ENCODE peak calls at places on chromosome 1, in five cellular contexts. K, F, M, Z and C are unnamed samples.

GRCh38 chr1:173431663-173432045 is 45.5 kb upstream of the PRDX6 start:
- DNase-seq in K (no peak), F (peak), M (no peak), Z (no peak), C (no peak)

GRCh38 chr1:22808186-22808845 is 97.7 kb downstream of the EPHB2 start:
- DNase-seq in K (no peak), F (peak), M (peak), Z (no peak), C (no peak)

GRCh38 chr1:206923961-206924548 is 2.3 kb upstream of the FCMR start:
- DNase-seq in K (no peak), F (no peak), M (no peak), Z (no peak), C (no peak)

GRCh38 chr1:202577381-202577780 is 132.9 kb downstream of the SYT2 start:
- DNase-seq in K (peak), F (no peak), M (no peak), Z (no peak), C (no peak)

GRCh38 chr1:43973981-43974442 is 748 bp upstream of the ATP6V0B start:
- DNase-seq in K (peak), F (no peak), M (no peak), Z (no peak), C (no peak)

GRCh38 chr1:214454619-214455396 is 96.6 kb downstream of the PTPN14 start:
- DNase-seq in K (peak), F (peak), M (no peak), Z (no peak), C (no peak)

GRCh38 chr1:63723618-63724017 is 50.2 kb upstream of the ROR1 start:
- DNase-seq in K (no peak), F (peak), M (no peak), Z (no peak), C (no peak)

GRCh38 chr1:173798078-173798477 is 26.4 kb upstream of the DARS2 start:
- DNase-seq in K (no peak), F (peak), M (no peak), Z (no peak), C (no peak)

DNA sequence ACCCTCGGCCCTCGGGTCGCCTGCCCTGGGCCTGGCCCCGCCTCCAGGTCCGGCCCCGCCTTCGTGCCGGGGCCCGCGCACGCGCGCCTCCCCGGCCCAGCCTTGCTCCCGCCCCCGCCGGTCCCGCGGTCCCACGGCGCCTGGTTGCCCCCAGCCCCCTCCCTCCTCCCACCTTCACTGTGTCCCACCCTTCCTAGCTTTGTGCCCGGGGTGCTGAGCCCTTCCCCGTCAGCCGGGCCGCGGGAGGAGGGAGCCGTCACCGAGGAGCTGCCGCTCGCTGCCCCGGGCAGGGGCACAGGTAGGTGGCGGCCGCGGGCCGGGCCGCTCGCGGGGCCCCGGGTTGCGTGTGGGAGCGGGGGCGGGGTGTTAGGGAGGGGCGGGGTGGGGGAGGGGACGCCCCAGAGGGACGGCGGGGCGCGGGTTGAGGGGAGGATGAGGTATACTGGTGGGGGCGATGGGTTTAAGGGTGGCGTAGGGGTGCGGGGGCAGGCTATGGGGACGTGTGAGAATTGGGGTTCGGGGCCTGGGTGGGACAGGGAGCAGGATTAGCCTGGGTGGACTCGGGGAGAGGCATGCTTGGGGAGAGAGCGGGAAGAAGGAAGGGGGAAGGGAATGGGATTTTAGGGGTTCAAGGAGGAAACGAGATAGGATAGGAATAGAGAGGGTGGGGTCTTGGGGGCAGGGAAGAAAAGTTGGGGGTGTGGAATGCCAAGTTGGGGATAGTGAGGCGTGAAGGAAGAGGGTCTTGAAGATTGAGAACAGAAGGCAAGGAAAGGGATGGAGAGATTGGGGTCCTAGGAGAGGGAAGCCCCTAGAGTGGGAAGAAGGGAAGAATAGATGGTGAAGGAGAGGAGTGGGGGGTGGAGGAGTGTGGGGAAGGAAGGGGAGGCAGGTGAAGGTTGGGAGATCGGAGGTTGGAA is at the start of gene LRRC42:
- DNase-seq in K (no peak), F (no peak), M (no peak), Z (peak), C (peak)
- TF ChIP-seq CTCF in K (peak), F (peak), M (no peak), Z (no peak), C (no peak)

GRCh38 chr1:180695282-180695681 is 63.5 kb downstream of the XPR1 start:
- DNase-seq in K (no peak), F (no peak), M (no peak), Z (no peak), C (no peak)
- TF ChIP-seq CTCF in K (no peak), F (no peak), M (no peak), Z (no peak), C (no peak)

GRCh38 chr1:211258310-211258755 is 833 bp upstream of the RCOR3 start:
- DNase-seq in K (peak), F (peak), M (peak), Z (peak), C (peak)
- TF ChIP-seq CTCF in K (peak), F (no peak), M (no peak), Z (no peak), C (no peak)

DNA sequence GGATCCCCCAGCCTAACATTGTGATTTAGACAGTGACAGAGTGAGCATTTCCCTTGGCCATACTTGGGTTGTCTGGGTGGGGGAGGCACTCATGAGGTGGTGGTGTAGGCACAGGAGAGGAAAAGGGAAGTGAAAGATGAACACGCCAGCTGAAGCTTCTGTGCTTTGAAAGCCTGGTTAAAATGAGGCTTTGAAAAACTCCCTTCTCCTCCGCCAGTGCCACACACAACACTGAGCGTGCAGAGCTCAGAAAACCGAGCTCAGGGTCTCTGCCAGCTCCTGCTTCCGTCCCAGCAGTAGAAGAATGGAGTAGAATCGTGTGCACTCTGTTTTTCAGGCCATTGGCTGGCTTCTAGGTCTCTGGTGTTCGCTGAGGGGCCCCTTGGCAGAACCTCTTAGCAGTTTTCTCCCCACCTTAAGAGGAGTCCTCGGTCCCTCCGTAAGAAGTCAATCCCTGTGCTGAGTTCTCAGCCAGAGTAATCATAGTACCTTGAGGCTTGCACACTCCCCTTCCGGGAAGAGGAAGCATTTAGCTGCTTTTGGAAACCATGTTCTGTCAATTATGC is 12.9 kb downstream of the PLEKHM2 start:
- DNase-seq in K (no peak), F (no peak), M (no peak), Z (peak), C (peak)
- TF ChIP-seq CTCF in K (no peak), F (no peak), M (no peak), Z (no peak), C (no peak)

GRCh38 chr1:91546876-91547275 is 46.2 kb downstream of the CDC7 start:
- DNase-seq in K (no peak), F (peak), M (no peak), Z (no peak), C (no peak)
- TF ChIP-seq CTCF in K (no peak), F (peak), M (no peak), Z (no peak), C (no peak)

GRCh38 chr1:90176530-90176929 is 181.6 kb downstream of the ZNF326 start:
- DNase-seq in K (peak), F (no peak), M (no peak), Z (no peak), C (no peak)

GRCh38 chr1:90175490-90176157 is 180.7 kb downstream of the ZNF326 start:
- DNase-seq in K (peak), F (no peak), M (no peak), Z (no peak), C (no peak)

GRCh38 chr1:90174246-90174645 is 179.3 kb downstream of the ZNF326 start:
- DNase-seq in K (no peak), F (no peak), M (no peak), Z (no peak), C (no peak)
- TF ChIP-seq CTCF in K (no peak), F (no peak), M (no peak), Z (no peak), C (no peak)